ENCODE peak calls at places on chromosomes 16 and 17, in four cellular contexts. V is GM19239; A is CD8-positive, alpha-beta T cell; W is stimulated activated CD4-positive, alpha-beta T cell treated with anti-CD3 and anti-CD28 coated beads, Interleukin-1b, Interleukin-23, amount 100 ng/mL, for 1 hour. I is an unnamed sample.

GRCh38 chr16:29926675-29927522 is 873 bp upstream of the KCTD13 start:
- DNase-seq in A (no peak), W (no peak), V (no peak), I (no peak)

GRCh38 chr16:78608305-78608776 is 508.9 kb downstream of the WWOX start:
- DNase-seq in W (no peak), V (no peak), A (no peak), I (no peak)

GRCh38 chr17:72121164-72122001 is 563 bp downstream of the SOX9 start:
- DNase-seq in W (no peak), A (no peak), V (no peak), I (no peak)

GRCh38 chr17:45863857-45864654 is 19.4 kb downstream of the SPPL2C start:
- DNase-seq in A (no peak), V (no peak), W (no peak), I (no peak)

GRCh38 chr17:8125947-8126305 is 2.0 kb upstream of the HES7 start:
- DNase-seq in W (no peak), A (peak), V (no peak), I (no peak)

GRCh38 chr17:75262112-75262606 is 480 bp downstream of the MRPS7 start:
- DNase-seq in A (no peak), V (no peak), W (no peak), I (no peak)

GRCh38 chr16:62913333-62913732 is 877.1 kb upstream of the CDH8 start:
- DNase-seq in A (no peak), V (no peak), W (no peak), I (no peak)

GRCh38 chr16:50742521-50743150 is 750 bp downstream of the CYLD start:
- DNase-seq in W (no peak), V (peak), A (peak), I (no peak)

GRCh38 chr16:14307623-14308356 is 236.7 kb downstream of the MRTFB start:
- DNase-seq in W (no peak), V (no peak), A (no peak), I (no peak)

GRCh38 chr17:81890447-81891302 is 711 bp downstream of the ALYREF start:
- DNase-seq in V (no peak), A (no peak), W (no peak), I (peak)

GRCh38 chr17:78645421-78646295 is 68.5 kb upstream of the DNAH17 start:
- DNase-seq in W (no peak), A (peak), V (peak), I (no peak)

GRCh38 chr17:19538095-19539039 is 4.7 kb downstream of the SLC47A1 start:
- DNase-seq in A (no peak), W (no peak), V (no peak), I (no peak)

GRCh38 chr16:67928561-67929364 is 2.9 kb downstream of the CTRL start:
- DNase-seq in W (peak), A (peak), V (peak), I (no peak)

GRCh38 chr17:726331-726919 is 6.0 kb upstream of the TLCD3A start:
- DNase-seq in A (no peak), V (no peak), W (no peak), I (no peak)

GRCh38 chr17:79090503-79091372 is 16.1 kb downstream of the ENGASE start:
- DNase-seq in V (no peak), W (no peak), A (no peak), I (no peak)

GRCh38 chr17:72031219-72031906 is 89.5 kb upstream of the SOX9 start:
- DNase-seq in W (no peak), V (no peak), A (no peak), I (no peak)

GRCh38 chr16:57814896-57815295 is 12.6 kb upstream of the KIFC3 start:
- DNase-seq in A (no peak), V (no peak), W (no peak), I (no peak)

GRCh38 chr16:88373211-88373610 is 9.5 kb upstream of the ZNF469 start:
- DNase-seq in A (no peak), V (no peak), W (no peak), I (no peak)